ENCODE peak calls at places on chromosomes 16 and 17, in five cellular contexts. One of them, this sample, is unnamed.

GRCh38 chr17:73067075-73067474 is 25.4 kb downstream of the SLC39A11 start:
- DNase-seq in GM23248: no peak
- DNase-seq in mesendoderm: no peak
- DNase-seq in spleen: no peak
- DNase-seq in neuronal stem cell: no peak
- DNase-seq in this sample: no peak

GRCh38 chr16:78428193-78428592 is 328.7 kb downstream of the WWOX start:
- DNase-seq in GM23248: no peak
- DNase-seq in mesendoderm: no peak
- DNase-seq in spleen: no peak
- DNase-seq in neuronal stem cell: no peak
- DNase-seq in this sample: no peak

GRCh38 chr16:11255737-11256656 is at the start of gene SOCS1:
- DNase-seq in GM23248: peak; percentile 91
- DNase-seq in mesendoderm: peak; percentile 93
- DNase-seq in spleen: peak; percentile 96
- DNase-seq in neuronal stem cell: peak; percentile 86
- DNase-seq in this sample: peak; percentile 96

GRCh38 chr16:55510185-55510805 is 1.4 kb downstream of the LPCAT2 start:
- DNase-seq in GM23248: no peak
- DNase-seq in mesendoderm: no peak
- DNase-seq in spleen: no peak
- DNase-seq in neuronal stem cell: no peak
- DNase-seq in this sample: no peak

GRCh38 chr16:47228241-47228640 is 84.5 kb upstream of the NETO2 start:
- DNase-seq in GM23248: no peak
- DNase-seq in mesendoderm: no peak
- DNase-seq in spleen: no peak
- DNase-seq in neuronal stem cell: no peak
- DNase-seq in this sample: no peak

GRCh38 chr17:79627766-79628690 is 17.2 kb upstream of the RBFOX3 start:
- DNase-seq in GM23248: no peak
- DNase-seq in mesendoderm: no peak
- DNase-seq in spleen: peak; percentile 48
- DNase-seq in neuronal stem cell: no peak
- DNase-seq in this sample: peak; percentile 45

GRCh38 chr16:54554581-54554980 is 268.0 kb upstream of the IRX3 start:
- DNase-seq in GM23248: no peak
- DNase-seq in mesendoderm: no peak
- DNase-seq in spleen: no peak
- DNase-seq in neuronal stem cell: no peak
- DNase-seq in this sample: no peak

GRCh38 chr17:78889525-78889924 is 13.5 kb downstream of the CEP295NL start:
- DNase-seq in GM23248: no peak
- DNase-seq in mesendoderm: no peak
- DNase-seq in spleen: no peak
- DNase-seq in neuronal stem cell: no peak
- DNase-seq in this sample: no peak

GRCh38 chr16:4203748-4204147 is 38.1 kb downstream of the SRL start:
- DNase-seq in GM23248: no peak
- DNase-seq in mesendoderm: no peak
- DNase-seq in spleen: no peak
- DNase-seq in neuronal stem cell: no peak
- DNase-seq in this sample: no peak

GRCh38 chr16:85438981-85439639 is 174.0 kb upstream of the GSE1 start:
- DNase-seq in GM23248: no peak
- DNase-seq in mesendoderm: no peak
- DNase-seq in spleen: no peak
- DNase-seq in neuronal stem cell: no peak
- DNase-seq in this sample: no peak

GRCh38 chr17:48259710-48260291 is 152.2 kb downstream of the SNX11 start:
- DNase-seq in GM23248: peak; percentile 58
- DNase-seq in mesendoderm: peak; percentile 87
- DNase-seq in spleen: no peak
- DNase-seq in neuronal stem cell: no peak
- DNase-seq in this sample: peak; percentile 71

GRCh38 chr16:76683051-76683450 is 405.9 kb downstream of the CNTNAP4 start:
- DNase-seq in GM23248: no peak
- DNase-seq in mesendoderm: peak; percentile 52
- DNase-seq in spleen: no peak
- DNase-seq in neuronal stem cell: no peak
- DNase-seq in this sample: peak; percentile 69

GRCh38 chr17:42775534-42776098 is 2.4 kb downstream of the VPS25 start:
- DNase-seq in GM23248: peak; percentile 57
- DNase-seq in mesendoderm: peak; percentile 33
- DNase-seq in spleen: peak; percentile 8
- DNase-seq in neuronal stem cell: no peak
- DNase-seq in this sample: no peak

GRCh38 chr16:69861276-69862030 is 89.7 kb upstream of the CLEC18A start:
- DNase-seq in GM23248: peak; percentile 68
- DNase-seq in mesendoderm: no peak
- DNase-seq in spleen: no peak
- DNase-seq in neuronal stem cell: no peak
- DNase-seq in this sample: no peak

GRCh38 chr17:77428020-77428781 is 287.4 kb downstream of the SEC14L1 start:
- DNase-seq in GM23248: no peak
- DNase-seq in mesendoderm: no peak
- DNase-seq in spleen: no peak
- DNase-seq in neuronal stem cell: no peak
- DNase-seq in this sample: no peak

GRCh38 chr16:83722501-83723183 is 85.1 kb upstream of the HSBP1 start:
- DNase-seq in GM23248: peak; percentile 31
- DNase-seq in mesendoderm: no peak
- DNase-seq in spleen: no peak
- DNase-seq in neuronal stem cell: no peak
- DNase-seq in this sample: no peak
- H3K27ac ChIP-seq in GM23248: no peak overlapping the region
- H3K27ac ChIP-seq in mesendoderm: no peak overlapping the region
- H3K27ac ChIP-seq in spleen: no peak overlapping the region
- H3K27ac ChIP-seq in neuronal stem cell: no peak overlapping the region
- H3K27ac ChIP-seq in this sample: no peak overlapping the region

GRCh38 chr16:12826559-12826958 is 22.9 kb upstream of the CPPED1 start:
- DNase-seq in GM23248: no peak
- DNase-seq in mesendoderm: no peak
- DNase-seq in spleen: no peak
- DNase-seq in neuronal stem cell: no peak
- DNase-seq in this sample: no peak
- H3K4me1 ChIP-seq in GM23248: no peaks in the 10 kb centered on the region
- H3K4me1 ChIP-seq in mesendoderm: no peaks in the 10 kb centered on the region
- H3K4me1 ChIP-seq in spleen: no peaks in the 10 kb centered on the region
- H3K4me1 ChIP-seq in neuronal stem cell: no peaks in the 10 kb centered on the region
- H3K4me1 ChIP-seq in this sample: no peaks in the 10 kb centered on the region

GRCh38 chr16:26827386-26827785 is 239.3 kb upstream of the C16orf82 start:
- DNase-seq in GM23248: no peak
- DNase-seq in mesendoderm: no peak
- DNase-seq in spleen: no peak
- DNase-seq in neuronal stem cell: no peak
- DNase-seq in this sample: no peak

GRCh38 chr16:26830716-26831115 is 236.0 kb upstream of the C16orf82 start:
- DNase-seq in GM23248: no peak
- DNase-seq in mesendoderm: peak; percentile 10
- DNase-seq in spleen: no peak
- DNase-seq in neuronal stem cell: no peak
- DNase-seq in this sample: no peak

GRCh38 chr16:26824469-26824868 is 242.3 kb upstream of the C16orf82 start:
- DNase-seq in GM23248: no peak
- DNase-seq in mesendoderm: no peak
- DNase-seq in spleen: no peak
- DNase-seq in neuronal stem cell: no peak
- DNase-seq in this sample: no peak

GRCh38 chr16:26826500-26826899 is 240.2 kb upstream of the C16orf82 start:
- DNase-seq in GM23248: no peak
- DNase-seq in mesendoderm: no peak
- DNase-seq in spleen: no peak
- DNase-seq in neuronal stem cell: no peak
- DNase-seq in this sample: no peak
- H3K27me3 ChIP-seq in GM23248: peaks cover 26% of the 10 kb centered on the region
- H3K27me3 ChIP-seq in mesendoderm: no peaks in the 10 kb centered on the region
- H3K27me3 ChIP-seq in spleen: no peaks in the 10 kb centered on the region
- H3K27me3 ChIP-seq in neuronal stem cell: no peaks in the 10 kb centered on the region
- H3K27me3 ChIP-seq in this sample: no peaks in the 10 kb centered on the region

GRCh38 chr17:3683054-3683511 is 12.9 kb downstream of the P2RX5 start:
- DNase-seq in GM23248: peak; percentile 56
- DNase-seq in mesendoderm: peak; percentile 81
- DNase-seq in spleen: no peak
- DNase-seq in neuronal stem cell: no peak
- DNase-seq in this sample: peak; percentile 92
- H3K27ac ChIP-seq in GM23248: no peak overlapping the region
- H3K27ac ChIP-seq in mesendoderm: no peak overlapping the region
- H3K27ac ChIP-seq in spleen: no peak overlapping the region
- H3K27ac ChIP-seq in neuronal stem cell: no peak overlapping the region
- H3K27ac ChIP-seq in this sample: no peak overlapping the region

DNA sequence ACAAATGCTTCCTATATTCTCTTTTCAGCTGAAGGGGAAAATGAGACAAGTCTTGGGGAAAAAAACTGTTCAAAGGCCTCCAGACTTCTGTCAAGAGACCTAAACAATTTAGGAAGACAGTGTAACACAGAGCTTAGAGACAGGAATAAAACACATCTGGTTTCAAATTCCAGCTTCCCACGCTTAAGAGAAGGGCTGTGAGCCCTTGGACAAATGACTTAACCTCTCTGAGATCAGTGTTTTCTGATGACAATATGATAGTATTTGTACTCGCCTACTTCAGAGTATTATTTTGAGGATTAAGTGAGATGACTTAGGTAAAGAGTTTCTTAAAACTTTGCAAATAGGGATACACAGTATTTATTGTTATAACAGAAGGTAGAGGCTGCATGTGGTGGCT is 29.5 kb downstream of the SMURF2 start:
- DNase-seq in GM23248: peak; percentile 57
- DNase-seq in mesendoderm: no peak
- DNase-seq in spleen: no peak
- DNase-seq in neuronal stem cell: no peak
- DNase-seq in this sample: no peak
- H3K4me1 ChIP-seq in GM23248: peaks cover 88% of the 10 kb centered on the region
- H3K4me1 ChIP-seq in mesendoderm: no peaks in the 10 kb centered on the region
- H3K4me1 ChIP-seq in spleen: peaks cover 79% of the 10 kb centered on the region
- H3K4me1 ChIP-seq in neuronal stem cell: no peaks in the 10 kb centered on the region
- H3K4me1 ChIP-seq in this sample: no peaks in the 10 kb centered on the region

GRCh38 chr16:75248536-75249380 is 2.7 kb downstream of the BCAR1 start:
- DNase-seq in GM23248: no peak
- DNase-seq in mesendoderm: no peak
- DNase-seq in spleen: no peak
- DNase-seq in neuronal stem cell: no peak
- DNase-seq in this sample: no peak

GRCh38 chr16:75246504-75247205 is 4.8 kb downstream of the BCAR1 start:
- DNase-seq in GM23248: no peak
- DNase-seq in mesendoderm: no peak
- DNase-seq in spleen: no peak
- DNase-seq in neuronal stem cell: no peak
- DNase-seq in this sample: no peak

GRCh38 chr16:75247249-75247648 is 4.2 kb downstream of the BCAR1 start:
- DNase-seq in GM23248: no peak
- DNase-seq in mesendoderm: no peak
- DNase-seq in spleen: no peak
- DNase-seq in neuronal stem cell: no peak
- DNase-seq in this sample: no peak

GRCh38 chr16:75249441-75249840 is 2.0 kb downstream of the BCAR1 start:
- DNase-seq in GM23248: no peak
- DNase-seq in mesendoderm: no peak
- DNase-seq in spleen: no peak
- DNase-seq in neuronal stem cell: no peak
- DNase-seq in this sample: no peak

DNA sequence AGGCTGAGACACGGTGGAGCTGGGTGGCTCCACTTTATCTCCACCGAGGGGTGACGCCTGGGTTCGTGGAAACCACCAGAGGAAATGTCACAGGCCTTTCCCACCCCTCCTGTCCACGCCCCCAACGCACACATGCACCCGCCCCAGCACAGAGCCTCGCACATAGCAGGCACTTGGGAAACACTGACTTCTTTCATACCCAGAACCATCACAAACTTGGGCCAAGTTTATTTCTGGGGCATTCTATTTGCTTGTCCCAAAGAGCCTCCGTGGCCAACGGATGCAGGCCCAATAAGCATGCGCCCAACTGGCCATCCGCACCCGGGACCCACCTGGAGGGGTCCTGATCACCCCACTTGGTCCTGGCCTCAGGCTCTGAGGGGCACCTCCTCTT is 3.3 kb downstream of the BCAR1 start:
- DNase-seq in GM23248: no peak
- DNase-seq in mesendoderm: no peak
- DNase-seq in spleen: no peak
- DNase-seq in neuronal stem cell: no peak
- DNase-seq in this sample: no peak
- H3K27me3 ChIP-seq in GM23248: no peaks in the 10 kb centered on the region
- H3K27me3 ChIP-seq in mesendoderm: no peaks in the 10 kb centered on the region
- H3K27me3 ChIP-seq in spleen: peaks cover 18% of the 10 kb centered on the region
- H3K27me3 ChIP-seq in neuronal stem cell: no peaks in the 10 kb centered on the region
- H3K27me3 ChIP-seq in this sample: no peaks in the 10 kb centered on the region

GRCh38 chr17:68257924-68258323 is 10.1 kb downstream of the AMZ2 start:
- DNase-seq in GM23248: no peak
- DNase-seq in mesendoderm: no peak
- DNase-seq in spleen: no peak
- DNase-seq in neuronal stem cell: no peak
- DNase-seq in this sample: no peak
- H3K27ac ChIP-seq in GM23248: no peak overlapping the region
- H3K27ac ChIP-seq in mesendoderm: no peak overlapping the region
- H3K27ac ChIP-seq in spleen: peak overlapping the region; percentile 85
- H3K27ac ChIP-seq in neuronal stem cell: no peak overlapping the region
- H3K27ac ChIP-seq in this sample: no peak overlapping the region

GRCh38 chr17:75553553-75554110 is 28.1 kb downstream of the LLGL2 start:
- DNase-seq in GM23248: no peak
- DNase-seq in mesendoderm: no peak
- DNase-seq in spleen: no peak
- DNase-seq in neuronal stem cell: no peak
- DNase-seq in this sample: no peak

GRCh38 chr17:75552425-75552824 is 26.9 kb downstream of the LLGL2 start:
- DNase-seq in GM23248: no peak
- DNase-seq in mesendoderm: no peak
- DNase-seq in spleen: no peak
- DNase-seq in neuronal stem cell: no peak
- DNase-seq in this sample: no peak

GRCh38 chr17:75551276-75551675 is 25.8 kb downstream of the LLGL2 start:
- DNase-seq in GM23248: no peak
- DNase-seq in mesendoderm: no peak
- DNase-seq in spleen: no peak
- DNase-seq in neuronal stem cell: no peak
- DNase-seq in this sample: no peak

GRCh38 chr17:75555679-75556153 is 30.2 kb downstream of the LLGL2 start:
- DNase-seq in GM23248: no peak
- DNase-seq in mesendoderm: no peak
- DNase-seq in spleen: no peak
- DNase-seq in neuronal stem cell: no peak
- DNase-seq in this sample: no peak

DNA sequence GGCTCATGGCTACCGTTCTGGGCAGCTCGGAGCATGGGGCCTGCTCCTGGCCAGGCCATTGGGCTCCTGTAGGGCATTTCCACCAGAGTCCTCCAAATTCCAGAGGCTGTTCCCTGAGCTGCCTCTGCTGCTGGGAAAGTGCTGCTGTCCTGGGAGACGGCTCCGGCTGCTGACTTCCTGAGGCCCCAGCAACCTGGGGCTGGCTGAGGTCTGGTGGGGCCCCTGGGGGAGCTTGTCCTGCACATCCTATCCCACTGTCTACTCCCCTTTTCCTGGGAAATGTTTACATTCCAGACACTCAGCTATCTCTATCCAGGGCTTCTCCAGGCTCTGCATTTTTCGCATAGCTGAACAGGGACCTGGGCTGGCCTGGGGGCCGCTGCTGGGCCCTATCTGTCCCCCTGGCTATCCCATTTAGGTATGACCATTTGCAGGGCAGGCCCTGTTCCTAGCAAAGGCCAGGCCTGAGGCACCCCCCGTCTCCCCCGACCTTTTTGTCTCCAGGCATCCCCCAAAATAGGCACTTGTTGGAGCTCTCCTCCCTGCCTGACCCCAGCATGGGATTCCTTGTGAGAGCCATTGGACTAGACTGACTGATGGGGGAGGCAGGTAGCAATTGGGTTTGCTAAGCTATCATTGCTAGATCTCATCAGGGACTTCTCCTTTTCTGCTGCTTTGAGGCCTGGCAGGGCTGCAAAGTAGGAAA is 27.5 kb downstream of the LLGL2 start:
- DNase-seq in GM23248: no peak
- DNase-seq in mesendoderm: peak; percentile 93
- DNase-seq in spleen: no peak
- DNase-seq in neuronal stem cell: no peak
- DNase-seq in this sample: peak; percentile 76
- H3K4me1 ChIP-seq in GM23248: no peaks in the 10 kb centered on the region
- H3K4me1 ChIP-seq in mesendoderm: peaks cover 7% of the 10 kb centered on the region
- H3K4me1 ChIP-seq in spleen: peaks cover 37% of the 10 kb centered on the region
- H3K4me1 ChIP-seq in neuronal stem cell: peaks cover 10% of the 10 kb centered on the region
- H3K4me1 ChIP-seq in this sample: peaks cover 21% of the 10 kb centered on the region

This sample was measured in endodermal cell.